ENCODE peak calls at places on chromosomes 3 and 15, in eight cellular contexts. One of them, this sample, is unnamed.

GRCh38 chr3:12884790-12885584 is 43.6 kb upstream of the RPL32 start:
- DNase-seq in HepG2: no peak
- DNase-seq in transverse colon: no peak
- DNase-seq in glutamatergic neuron: no peak
- DNase-seq in WERI-Rb-1: no peak
- DNase-seq in lower lobe of right lung: no peak
- DNase-seq in sigmoid colon: no peak
- DNase-seq in AG04450: no peak
- DNase-seq in this sample: no peak

GRCh38 chr3:44323341-44323955 is 15.1 kb upstream of the TCAIM start:
- DNase-seq in HepG2: peak; percentile 55
- DNase-seq in transverse colon: peak; percentile 70
- DNase-seq in glutamatergic neuron: peak; percentile 72
- DNase-seq in WERI-Rb-1: peak; percentile 67
- DNase-seq in lower lobe of right lung: peak; percentile 52
- DNase-seq in sigmoid colon: peak; percentile 80
- DNase-seq in AG04450: peak; percentile 26
- DNase-seq in this sample: peak; percentile 63

GRCh38 chr15:58283302-58283701 is 145.1 kb downstream of the AQP9 start:
- DNase-seq in HepG2: no peak
- DNase-seq in transverse colon: no peak
- DNase-seq in glutamatergic neuron: no peak
- DNase-seq in WERI-Rb-1: no peak
- DNase-seq in lower lobe of right lung: no peak
- DNase-seq in sigmoid colon: no peak
- DNase-seq in AG04450: no peak
- DNase-seq in this sample: no peak

GRCh38 chr3:160876568-160877100 is 120.6 kb downstream of the PPM1L start:
- DNase-seq in HepG2: no peak
- DNase-seq in transverse colon: no peak
- DNase-seq in glutamatergic neuron: peak; percentile 29
- DNase-seq in WERI-Rb-1: no peak
- DNase-seq in lower lobe of right lung: no peak
- DNase-seq in sigmoid colon: no peak
- DNase-seq in AG04450: no peak
- DNase-seq in this sample: no peak

GRCh38 chr3:159764211-159765024 is 224.2 kb upstream of the IL12A start:
- DNase-seq in HepG2: no peak
- DNase-seq in transverse colon: peak; percentile 53
- DNase-seq in glutamatergic neuron: peak; percentile 65
- DNase-seq in WERI-Rb-1: peak; percentile 56
- DNase-seq in lower lobe of right lung: peak; percentile 69
- DNase-seq in sigmoid colon: peak; percentile 89
- DNase-seq in AG04450: peak; percentile 24
- DNase-seq in this sample: peak; percentile 46

GRCh38 chr3:52010431-52010830 is 14.7 kb upstream of the RPL29 start:
- DNase-seq in HepG2: no peak
- DNase-seq in transverse colon: no peak
- DNase-seq in glutamatergic neuron: no peak
- DNase-seq in WERI-Rb-1: peak; percentile 43
- DNase-seq in lower lobe of right lung: no peak
- DNase-seq in sigmoid colon: no peak
- DNase-seq in AG04450: no peak
- DNase-seq in this sample: no peak

GRCh38 chr3:52777959-52778805 is 783 bp downstream of the ITIH1 start:
- DNase-seq in HepG2: no peak
- DNase-seq in transverse colon: peak; percentile 3
- DNase-seq in glutamatergic neuron: peak; percentile 7
- DNase-seq in WERI-Rb-1: no peak
- DNase-seq in lower lobe of right lung: peak; percentile 20
- DNase-seq in sigmoid colon: peak; percentile 41
- DNase-seq in AG04450: no peak
- DNase-seq in this sample: no peak

GRCh38 chr3:34284959-34285358 is 486.5 kb downstream of the PDCD6IP start:
- DNase-seq in HepG2: no peak
- DNase-seq in transverse colon: no peak
- DNase-seq in glutamatergic neuron: no peak
- DNase-seq in WERI-Rb-1: no peak
- DNase-seq in lower lobe of right lung: no peak
- DNase-seq in sigmoid colon: no peak
- DNase-seq in AG04450: no peak
- DNase-seq in this sample: no peak

GRCh38 chr3:37995652-37996641 is 5.4 kb downstream of the VILL start:
- DNase-seq in HepG2: peak; percentile 39
- DNase-seq in transverse colon: no peak
- DNase-seq in glutamatergic neuron: no peak
- DNase-seq in WERI-Rb-1: no peak
- DNase-seq in lower lobe of right lung: no peak
- DNase-seq in sigmoid colon: peak; percentile 58
- DNase-seq in AG04450: no peak
- DNase-seq in this sample: no peak

GRCh38 chr3:130894873-130895330 is 1.0 kb downstream of the ATP2C1 start:
- DNase-seq in HepG2: no peak
- DNase-seq in transverse colon: no peak
- DNase-seq in glutamatergic neuron: no peak
- DNase-seq in WERI-Rb-1: no peak
- DNase-seq in lower lobe of right lung: no peak
- DNase-seq in sigmoid colon: no peak
- DNase-seq in AG04450: no peak
- DNase-seq in this sample: no peak

GRCh38 chr3:9808345-9809037 is 1.6 kb upstream of the TTLL3 start:
- DNase-seq in HepG2: peak; percentile 31
- DNase-seq in transverse colon: peak; percentile 36
- DNase-seq in glutamatergic neuron: peak; percentile 65
- DNase-seq in WERI-Rb-1: peak; percentile 71
- DNase-seq in lower lobe of right lung: no peak
- DNase-seq in sigmoid colon: no peak
- DNase-seq in AG04450: no peak
- DNase-seq in this sample: peak; percentile 23

DNA sequence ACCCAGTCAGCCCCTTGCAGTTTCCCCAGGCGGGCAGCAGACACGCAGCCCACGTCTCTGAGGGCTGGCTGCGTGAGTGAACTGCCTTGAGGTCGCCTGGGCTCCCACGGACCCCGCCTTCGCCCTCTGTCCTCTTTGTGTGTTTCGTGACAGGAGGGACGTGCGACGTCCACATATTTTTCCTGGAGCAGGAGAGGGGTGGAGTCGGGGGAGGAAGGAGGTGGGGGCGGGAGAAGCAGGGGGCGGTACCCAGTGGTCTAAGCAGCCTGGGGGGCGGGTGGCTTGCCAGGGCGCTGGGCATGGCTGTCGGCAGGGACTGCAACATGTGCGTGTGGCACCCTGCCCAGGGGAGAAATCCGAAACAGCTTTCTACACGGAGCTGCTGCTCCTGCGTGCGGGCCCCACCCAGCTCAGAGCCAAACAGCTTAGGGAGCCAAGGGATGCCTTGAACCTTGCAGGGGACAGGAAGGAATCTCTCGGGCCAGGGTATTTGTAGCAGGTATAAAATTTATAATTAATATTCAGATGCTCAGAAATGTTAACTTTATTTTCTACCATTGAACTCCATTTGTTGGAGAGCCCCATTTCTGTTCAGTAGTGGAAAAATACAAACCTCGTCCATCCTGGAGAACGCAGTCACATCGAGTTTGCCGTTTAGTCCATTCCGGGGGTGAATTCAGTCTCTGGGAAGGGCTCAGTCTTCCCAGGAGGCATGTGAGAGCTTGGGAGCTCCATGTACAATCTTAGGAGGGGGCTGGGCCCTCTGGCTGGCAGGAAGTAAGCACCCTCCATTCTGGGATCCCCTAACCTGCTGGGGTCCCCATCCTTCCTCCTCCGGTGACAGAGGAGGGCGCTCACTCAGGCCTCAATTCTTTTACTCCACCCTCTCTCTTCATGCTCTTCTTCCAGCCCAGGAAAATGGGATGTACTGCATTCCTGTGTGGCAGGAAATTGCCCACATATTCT is 79.1 kb upstream of the MEF2A start:
- DNase-seq in HepG2: no peak
- DNase-seq in transverse colon: peak; percentile 61
- DNase-seq in glutamatergic neuron: peak; percentile 46
- DNase-seq in WERI-Rb-1: peak; percentile 27
- DNase-seq in lower lobe of right lung: peak; percentile 84
- DNase-seq in sigmoid colon: peak; percentile 88
- DNase-seq in AG04450: no peak
- DNase-seq in this sample: peak; percentile 58
- TF ChIP-seq CTCF in HepG2: peak; percentile 18
- TF ChIP-seq CTCF in transverse colon: no peak
- TF ChIP-seq CTCF in glutamatergic neuron: no peak
- TF ChIP-seq CTCF in WERI-Rb-1: no peak
- TF ChIP-seq CTCF in lower lobe of right lung: no peak
- TF ChIP-seq CTCF in sigmoid colon: no peak
- TF ChIP-seq CTCF in AG04450: no peak
- TF ChIP-seq CTCF in this sample: no peak

GRCh38 chr3:195845483-195845882 is 33.8 kb upstream of the MUC4 start:
- DNase-seq in HepG2: no peak
- DNase-seq in transverse colon: no peak
- DNase-seq in glutamatergic neuron: no peak
- DNase-seq in WERI-Rb-1: no peak
- DNase-seq in lower lobe of right lung: no peak
- DNase-seq in sigmoid colon: no peak
- DNase-seq in AG04450: no peak
- DNase-seq in this sample: no peak

GRCh38 chr3:195853036-195853435 is 41.3 kb upstream of the MUC4 start:
- DNase-seq in HepG2: no peak
- DNase-seq in transverse colon: no peak
- DNase-seq in glutamatergic neuron: no peak
- DNase-seq in WERI-Rb-1: no peak
- DNase-seq in lower lobe of right lung: no peak
- DNase-seq in sigmoid colon: no peak
- DNase-seq in AG04450: no peak
- DNase-seq in this sample: no peak

GRCh38 chr3:195850857-195851531 is 39.3 kb upstream of the MUC4 start:
- DNase-seq in HepG2: peak; percentile 86
- DNase-seq in transverse colon: peak; percentile 94
- DNase-seq in glutamatergic neuron: peak; percentile 88
- DNase-seq in WERI-Rb-1: peak; percentile 77
- DNase-seq in lower lobe of right lung: peak; percentile 82
- DNase-seq in sigmoid colon: peak; percentile 94
- DNase-seq in AG04450: peak; percentile 85
- DNase-seq in this sample: peak; percentile 89

GRCh38 chr3:195847061-195847950 is 35.6 kb upstream of the MUC4 start:
- DNase-seq in HepG2: peak; percentile 83
- DNase-seq in transverse colon: peak; percentile 45
- DNase-seq in glutamatergic neuron: no peak
- DNase-seq in WERI-Rb-1: no peak
- DNase-seq in lower lobe of right lung: no peak
- DNase-seq in sigmoid colon: no peak
- DNase-seq in AG04450: no peak
- DNase-seq in this sample: no peak

GRCh38 chr3:195849322-195850074 is 37.8 kb upstream of the MUC4 start:
- DNase-seq in HepG2: peak; percentile 21
- DNase-seq in transverse colon: no peak
- DNase-seq in glutamatergic neuron: no peak
- DNase-seq in WERI-Rb-1: peak; percentile 44
- DNase-seq in lower lobe of right lung: no peak
- DNase-seq in sigmoid colon: no peak
- DNase-seq in AG04450: no peak
- DNase-seq in this sample: no peak
- TF ChIP-seq CTCF in HepG2: peak; percentile 65
- TF ChIP-seq CTCF in transverse colon: no peak
- TF ChIP-seq CTCF in glutamatergic neuron: no peak
- TF ChIP-seq CTCF in WERI-Rb-1: peak; percentile 66
- TF ChIP-seq CTCF in lower lobe of right lung: no peak
- TF ChIP-seq CTCF in sigmoid colon: no peak
- TF ChIP-seq CTCF in AG04450: no peak
- TF ChIP-seq CTCF in this sample: no peak

DNA sequence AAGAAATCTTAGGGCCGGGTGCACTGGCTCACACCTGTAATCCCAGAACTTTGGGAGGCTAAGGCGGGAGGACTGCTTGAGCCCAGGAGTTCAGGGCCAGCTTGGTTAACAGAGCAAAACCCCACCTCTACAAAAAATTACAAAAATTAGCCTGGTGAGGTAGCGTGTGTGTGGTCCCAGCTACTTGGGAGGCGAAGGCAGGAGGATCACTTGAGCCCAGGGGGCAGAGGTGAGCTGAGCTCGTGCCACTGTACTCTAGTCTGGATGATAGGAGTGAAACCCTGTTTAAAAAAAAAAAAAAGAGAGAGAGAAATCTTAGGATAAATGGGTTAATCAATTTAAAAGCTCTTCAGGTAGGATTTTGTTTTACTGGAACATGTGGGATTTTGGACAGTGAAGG is 31.2 kb upstream of the DUT start:
- DNase-seq in HepG2: no peak
- DNase-seq in transverse colon: no peak
- DNase-seq in glutamatergic neuron: no peak
- DNase-seq in WERI-Rb-1: no peak
- DNase-seq in lower lobe of right lung: no peak
- DNase-seq in sigmoid colon: no peak
- DNase-seq in AG04450: no peak
- DNase-seq in this sample: peak; percentile 5
- TF ChIP-seq CTCF in HepG2: no peak
- TF ChIP-seq CTCF in transverse colon: no peak
- TF ChIP-seq CTCF in glutamatergic neuron: no peak
- TF ChIP-seq CTCF in WERI-Rb-1: no peak
- TF ChIP-seq CTCF in lower lobe of right lung: no peak
- TF ChIP-seq CTCF in sigmoid colon: no peak
- TF ChIP-seq CTCF in AG04450: no peak
- TF ChIP-seq CTCF in this sample: no peak

GRCh38 chr15:41115652-41116115 is 396 bp downstream of the INO80 start:
- DNase-seq in HepG2: peak; percentile 50
- DNase-seq in transverse colon: peak; percentile 70
- DNase-seq in glutamatergic neuron: peak; percentile 70
- DNase-seq in WERI-Rb-1: peak; percentile 53
- DNase-seq in lower lobe of right lung: peak; percentile 85
- DNase-seq in sigmoid colon: no peak
- DNase-seq in AG04450: peak; percentile 6
- DNase-seq in this sample: no peak

GRCh38 chr15:41116116-41116871 is at the start of gene INO80:
- DNase-seq in HepG2: peak; percentile 96
- DNase-seq in transverse colon: peak; percentile 99
- DNase-seq in glutamatergic neuron: peak; percentile 98
- DNase-seq in WERI-Rb-1: peak; percentile 99
- DNase-seq in lower lobe of right lung: peak; percentile 98
- DNase-seq in sigmoid colon: peak; percentile 99
- DNase-seq in AG04450: peak; percentile 97
- DNase-seq in this sample: peak; percentile 97

GRCh38 chr15:41116872-41117242 is 777 bp upstream of the INO80 start:
- DNase-seq in HepG2: no peak
- DNase-seq in transverse colon: no peak
- DNase-seq in glutamatergic neuron: no peak
- DNase-seq in WERI-Rb-1: no peak
- DNase-seq in lower lobe of right lung: no peak
- DNase-seq in sigmoid colon: no peak
- DNase-seq in AG04450: no peak
- DNase-seq in this sample: no peak

DNA sequence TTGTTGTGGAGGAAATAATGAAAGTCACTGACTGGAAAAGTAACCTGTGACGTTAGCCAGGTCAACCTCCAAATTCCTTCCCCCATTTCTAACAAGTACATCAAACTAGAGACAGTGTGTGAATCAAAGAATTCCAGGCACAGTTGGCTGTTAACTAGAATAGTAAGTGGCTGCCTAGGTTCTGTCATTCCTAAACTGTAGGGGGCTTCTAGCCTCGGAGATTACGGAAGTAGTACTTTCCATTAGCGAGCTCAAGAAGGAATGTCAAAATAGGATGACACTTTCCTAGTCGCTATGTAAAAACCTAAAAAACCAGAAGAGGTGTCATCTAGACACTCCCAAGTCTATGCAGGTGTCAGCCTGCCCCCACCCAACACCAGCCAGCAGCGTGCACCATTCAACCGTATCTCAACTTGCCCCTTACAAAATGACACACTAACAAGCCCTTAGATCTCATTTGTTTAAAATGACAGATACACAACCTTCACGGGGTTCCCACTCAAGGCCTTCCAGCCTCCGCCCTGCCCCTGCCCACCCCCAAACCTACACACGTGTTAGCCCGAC is 910 bp downstream of the INO80 start:
- DNase-seq in HepG2: peak; percentile 58
- DNase-seq in transverse colon: no peak
- DNase-seq in glutamatergic neuron: no peak
- DNase-seq in WERI-Rb-1: no peak
- DNase-seq in lower lobe of right lung: no peak
- DNase-seq in sigmoid colon: no peak
- DNase-seq in AG04450: peak; percentile 1
- DNase-seq in this sample: no peak
- TF ChIP-seq CTCF in HepG2: no peak
- TF ChIP-seq CTCF in transverse colon: no peak
- TF ChIP-seq CTCF in glutamatergic neuron: no peak
- TF ChIP-seq CTCF in WERI-Rb-1: no peak
- TF ChIP-seq CTCF in lower lobe of right lung: no peak
- TF ChIP-seq CTCF in sigmoid colon: no peak
- TF ChIP-seq CTCF in AG04450: peak; percentile 41
- TF ChIP-seq CTCF in this sample: no peak

This sample was measured in nephron progenitor cell.